ENCODE peak calls at places on chromosomes 4 and X, in four cellular contexts. K, N, V and P are unnamed samples.

GRCh38 chr4:16205298-16206164 is 20.7 kb downstream of the TAPT1 start:
- DNase-seq in K (no peak), N (peak), V (peak), P (no peak)

GRCh38 chr4:185011408-185011807 is 6.9 kb upstream of the HELT start:
- DNase-seq in K (no peak), N (no peak), V (peak), P (no peak)

GRCh38 chr4:38489924-38490639 is 173.9 kb upstream of the KLF3 start:
- DNase-seq in K (no peak), N (no peak), V (peak), P (no peak)

GRCh38 chrX:116232833-116233232 is 62.3 kb downstream of the AGTR2 start:
- DNase-seq in K (no peak), N (no peak), V (no peak), P (no peak)

GRCh38 chrX:112736310-112736709 is 56.6 kb upstream of the LHFPL1 start:
- DNase-seq in K (no peak), N (no peak), V (no peak), P (no peak)

GRCh38 chr4:95141376-95141775 is 383.6 kb downstream of the BMPR1B start:
- DNase-seq in K (no peak), N (no peak), V (no peak), P (no peak)

GRCh38 chrX:119654112-119654531 is 38.8 kb downstream of the SEPTIN6 start:
- DNase-seq in K (no peak), N (no peak), V (peak), P (no peak)

GRCh38 chr4:76850010-76850441 is 47.9 kb downstream of the SOWAHB start:
- DNase-seq in K (no peak), N (no peak), V (peak), P (no peak)

GRCh38 chr4:46123872-46124755 is at the start of gene GABRG1:
- DNase-seq in K (no peak), N (no peak), V (no peak), P (no peak)

GRCh38 chrX:76428243-76429130 is 977 bp downstream of the MAGEE1 start:
- DNase-seq in K (no peak), N (no peak), V (peak), P (peak)

GRCh38 chr4:40333921-40334352 is 1.2 kb upstream of the CHRNA9 start:
- DNase-seq in K (no peak), N (peak), V (peak), P (no peak)

GRCh38 chrX:31397119-31397518 is 325.3 kb upstream of the FTHL17 start:
- DNase-seq in K (no peak), N (no peak), V (no peak), P (no peak)